ENCODE peak calls at places on chromosome 13, in four cellular contexts. One of them, this sample, is unnamed.

GRCh38 chr13:38398810-38399493 is 49.3 kb downstream of the UFM1 start:
- DNase-seq in T-cell: no peak
- DNase-seq in hypothalamus: no peak
- DNase-seq in nephron progenitor cell: no peak
- DNase-seq in this sample: no peak

GRCh38 chr13:76035711-76036110 is 399.6 kb downstream of the LMO7 start:
- DNase-seq in hypothalamus: no peak
- DNase-seq in nephron progenitor cell: no peak
- DNase-seq in T-cell: no peak
- DNase-seq in this sample: no peak

GRCh38 chr13:52845334-52845761 is 3.1 kb downstream of the PCDH8 start:
- DNase-seq in T-cell: no peak
- DNase-seq in nephron progenitor cell: peak
- DNase-seq in hypothalamus: no peak
- DNase-seq in this sample: peak

GRCh38 chr13:79281335-79281734 is 124.7 kb downstream of the RBM26 start:
- DNase-seq in nephron progenitor cell: no peak
- DNase-seq in hypothalamus: no peak
- DNase-seq in T-cell: no peak
- DNase-seq in this sample: no peak

GRCh38 chr13:105177265-105177900 is 1358.1 kb downstream of the EFNB2 start:
- DNase-seq in hypothalamus: no peak
- DNase-seq in nephron progenitor cell: no peak
- DNase-seq in T-cell: no peak
- DNase-seq in this sample: no peak

GRCh38 chr13:39875583-39875982 is 220.1 kb downstream of the COG6 start:
- DNase-seq in T-cell: no peak
- DNase-seq in nephron progenitor cell: no peak
- DNase-seq in hypothalamus: no peak
- DNase-seq in this sample: no peak

GRCh38 chr13:74288361-74288911 is 154.2 kb upstream of the KLF12 start:
- DNase-seq in nephron progenitor cell: peak
- DNase-seq in T-cell: no peak
- DNase-seq in hypothalamus: peak
- DNase-seq in this sample: no peak

GRCh38 chr13:39385621-39386231 is 217.3 kb downstream of the LHFPL6 start:
- DNase-seq in T-cell: no peak
- DNase-seq in hypothalamus: no peak
- DNase-seq in nephron progenitor cell: no peak
- DNase-seq in this sample: no peak

GRCh38 chr13:65913173-65913572 is 1317.0 kb downstream of the PCDH9 start:
- DNase-seq in hypothalamus: no peak
- DNase-seq in nephron progenitor cell: no peak
- DNase-seq in T-cell: no peak
- DNase-seq in this sample: no peak

GRCh38 chr13:45393941-45394570 is 24.1 kb downstream of the SLC25A30 start:
- DNase-seq in nephron progenitor cell: peak
- DNase-seq in T-cell: no peak
- DNase-seq in hypothalamus: no peak
- DNase-seq in this sample: peak

GRCh38 chr13:30196025-30196424 is 111.3 kb downstream of the KATNAL1 start:
- DNase-seq in hypothalamus: no peak
- DNase-seq in T-cell: no peak
- DNase-seq in nephron progenitor cell: peak
- DNase-seq in this sample: peak

GRCh38 chr13:110233181-110233641 is 73.7 kb downstream of the COL4A1 start:
- DNase-seq in hypothalamus: no peak
- DNase-seq in T-cell: no peak
- DNase-seq in nephron progenitor cell: no peak
- DNase-seq in this sample: no peak

GRCh38 chr13:25901460-25902376 is 150.1 kb downstream of the SHISA2 start:
- DNase-seq in hypothalamus: no peak
- DNase-seq in T-cell: peak
- DNase-seq in nephron progenitor cell: no peak
- DNase-seq in this sample: no peak

GRCh38 chr13:100131863-100132574 is 43.1 kb downstream of the PCCA start:
- DNase-seq in hypothalamus: no peak
- DNase-seq in nephron progenitor cell: no peak
- DNase-seq in T-cell: no peak
- DNase-seq in this sample: peak

GRCh38 chr13:75359266-75359665 is 122.7 kb downstream of the TBC1D4 start:
- DNase-seq in T-cell: no peak
- DNase-seq in hypothalamus: no peak
- DNase-seq in nephron progenitor cell: no peak
- DNase-seq in this sample: no peak

GRCh38 chr13:80962173-80962572 is 621.2 kb upstream of the SPRY2 start:
- DNase-seq in hypothalamus: no peak
- DNase-seq in nephron progenitor cell: no peak
- DNase-seq in T-cell: no peak
- DNase-seq in this sample: no peak

GRCh38 chr13:109131698-109132257 is 502.4 kb downstream of the MYO16 start:
- DNase-seq in nephron progenitor cell: no peak
- DNase-seq in T-cell: no peak
- DNase-seq in hypothalamus: no peak
- DNase-seq in this sample: no peak

GRCh38 chr13:109700176-109700575 is 86.2 kb downstream of the IRS2 start:
- DNase-seq in nephron progenitor cell: peak
- DNase-seq in T-cell: no peak
- DNase-seq in hypothalamus: no peak
- DNase-seq in this sample: peak